ENCODE peak calls at places on chromosomes 4 and X, in six cellular contexts. C is mesendoderm, W is heart left ventricle, E is endothelial cell of umbilical vein, J is hepatocyte, M is ovary. P is an unnamed sample.
A peak's percentile ranks its signal among the peaks of the same experiment; 100 is the strongest.

GRCh38 chrX:119468186-119468929 is at the start of gene SLC25A5:
- DNase-seq in C (peak; percentile 89), W (peak; percentile 87), E (peak; percentile 86), J (peak; percentile 92), M (peak; percentile 80), P (peak; percentile 89)

GRCh38 chrX:47217121-47217851 is 1.2 kb upstream of the CDK16 start:
- DNase-seq in C (peak; percentile 73), W (no peak), E (no peak), J (peak; percentile 82), M (peak; percentile 49), P (peak; percentile 86)

GRCh38 chr4:109571494-109571893 is 11.4 kb downstream of the MCUB start:
- DNase-seq in C (no peak), W (no peak), E (no peak), J (no peak), M (no peak), P (no peak)

GRCh38 chrX:107450823-107451509 is 1.5 kb downstream of the FRMPD3 start:
- DNase-seq in C (peak; percentile 76), W (no peak), E (no peak), J (peak; percentile 40), M (peak; percentile 47), P (peak; percentile 31)

GRCh38 chrX:120736989-120737388 is 107.1 kb upstream of the C1GALT1C1 start:
- DNase-seq in C (no peak), W (no peak), E (peak; percentile 80), J (no peak), M (no peak), P (peak; percentile 58)

GRCh38 chrX:67585401-67585800 is 41.6 kb downstream of the AR start:
- DNase-seq in C (no peak), W (no peak), E (no peak), J (no peak), M (no peak), P (peak; percentile 34)

GRCh38 chr4:3034231-3034630 is 40.1 kb downstream of the HTT-AS start:
- DNase-seq in C (no peak), W (no peak), E (no peak), J (no peak), M (no peak), P (no peak)

GRCh38 chr4:1501754-1502500 is 95.7 kb upstream of the NKX1-1 start:
- DNase-seq in C (no peak), W (no peak), E (no peak), J (no peak), M (no peak), P (no peak)

GRCh38 chrX:23849241-23849640 is 58.5 kb downstream of the APOO start:
- DNase-seq in C (no peak), W (no peak), E (no peak), J (no peak), M (no peak), P (no peak)

GRCh38 chrX:83510466-83511181 is 2.5 kb downstream of the POU3F4 start:
- DNase-seq in C (peak; percentile 32), W (no peak), E (no peak), J (no peak), M (no peak), P (no peak)

GRCh38 chr4:159765402-159765801 is 662.5 kb downstream of the RAPGEF2 start:
- DNase-seq in C (no peak), W (no peak), E (no peak), J (no peak), M (no peak), P (peak; percentile 0)

GRCh38 chr4:60002603-60003325 is 1197.4 kb upstream of the ADGRL3 start:
- DNase-seq in C (no peak), W (no peak), E (no peak), J (no peak), M (no peak), P (no peak)

GRCh38 chr4:133618963-133619362 is 469.9 kb downstream of the PCDH10 start:
- DNase-seq in C (no peak), W (no peak), E (no peak), J (no peak), M (no peak), P (no peak)

GRCh38 chr4:76439491-76439890 is 4.5 kb downstream of the SHROOM3 start:
- DNase-seq in C (no peak), W (no peak), E (no peak), J (no peak), M (no peak), P (no peak)

GRCh38 chrX:131987252-131987651 is 35.9 kb upstream of the STK26 start:
- DNase-seq in C (no peak), W (no peak), E (peak; percentile 33), J (no peak), M (no peak), P (no peak)

GRCh38 chr4:158131037-158131436 is 41.8 kb downstream of the GASK1B start:
- DNase-seq in C (no peak), W (no peak), E (no peak), J (no peak), M (no peak), P (peak; percentile 76)

GRCh38 chrX:9746148-9746880 is 19.3 kb downstream of the GPR143 start:
- DNase-seq in C (peak; percentile 66), W (no peak), E (peak; percentile 92), J (no peak), M (no peak), P (peak; percentile 27)

GRCh38 chrX:68822641-68823410 is 6.0 kb upstream of the EFNB1 start:
- DNase-seq in C (peak; percentile 85), W (peak; percentile 40), E (peak; percentile 28), J (peak; percentile 73), M (no peak), P (peak; percentile 69)

GRCh38 chr4:138981930-138982390 is 33.6 kb upstream of the NOCT start:
- DNase-seq in C (peak; percentile 72), W (peak; percentile 25), E (peak; percentile 93), J (peak; percentile 63), M (no peak), P (peak; percentile 71)

GRCh38 chr4:138978028-138978585 is 37.5 kb upstream of the NOCT start:
- DNase-seq in C (peak; percentile 68), W (no peak), E (no peak), J (no peak), M (no peak), P (no peak)

GRCh38 chr4:138978600-138978999 is 37.0 kb upstream of the NOCT start:
- DNase-seq in C (peak; percentile 87), W (no peak), E (no peak), J (no peak), M (no peak), P (no peak)

GRCh38 chr4:138977525-138977924 is 38.1 kb upstream of the NOCT start:
- DNase-seq in C (peak; percentile 55), W (no peak), E (peak; percentile 23), J (no peak), M (no peak), P (no peak)

GRCh38 chr4:138979742-138980141 is 35.8 kb upstream of the NOCT start:
- DNase-seq in C (no peak), W (no peak), E (no peak), J (no peak), M (no peak), P (no peak)
- H3K4me1 ChIP-seq in C (peaks cover 7% of the 10 kb centered on the region), W (peaks cover 8% of the 10 kb centered on the region), E (peaks cover 11% of the 10 kb centered on the region), J (no peaks in the 10 kb centered on the region), M (no peaks in the 10 kb centered on the region), P (no peaks in the 10 kb centered on the region)

GRCh38 chrX:133307637-133308485 is 89.7 kb upstream of the TFDP3 start:
- DNase-seq in C (peak; percentile 89), W (peak; percentile 25), E (no peak), J (peak; percentile 8), M (no peak), P (peak; percentile 24)

GRCh38 chrX:133305348-133305747 is 87.2 kb upstream of the TFDP3 start:
- DNase-seq in C (no peak), W (no peak), E (no peak), J (no peak), M (no peak), P (no peak)

GRCh38 chrX:133302775-133303445 is 84.8 kb upstream of the TFDP3 start:
- DNase-seq in C (peak; percentile 24), W (no peak), E (no peak), J (no peak), M (no peak), P (no peak)

DNA sequence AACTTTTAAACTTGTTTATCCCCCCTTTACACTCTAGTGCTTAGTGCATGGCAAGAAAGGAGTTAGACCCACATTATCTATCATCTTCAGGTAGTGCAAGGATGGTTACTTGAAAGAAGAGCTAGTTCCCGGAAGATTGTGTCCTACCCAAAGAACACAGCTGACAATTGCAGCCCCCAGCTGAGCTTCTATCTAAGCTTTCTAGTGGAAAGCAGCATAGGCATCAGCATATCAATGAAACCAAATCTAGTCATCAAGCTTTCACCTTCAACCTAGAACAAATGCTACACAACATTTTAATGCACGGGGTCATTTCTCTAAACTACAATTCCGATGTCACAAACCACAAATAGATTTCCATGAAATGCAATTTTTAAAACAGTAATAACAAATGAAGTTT is 88.9 kb upstream of the TFDP3 start:
- DNase-seq in C (peak; percentile 40), W (no peak), E (no peak), J (no peak), M (no peak), P (no peak)
- H3K4me1 ChIP-seq in C (no peaks in the 10 kb centered on the region), W (no peaks in the 10 kb centered on the region), E (no peaks in the 10 kb centered on the region), J (no peaks in the 10 kb centered on the region), M (no peaks in the 10 kb centered on the region), P (peaks cover 13% of the 10 kb centered on the region)

GRCh38 chr4:37666625-37667071 is 19.5 kb downstream of the RELL1 start:
- DNase-seq in C (peak; percentile 79), W (peak; percentile 43), E (peak; percentile 96), J (peak; percentile 84), M (no peak), P (peak; percentile 95)

GRCh38 chr4:37665347-37666009 is 20.7 kb downstream of the RELL1 start:
- DNase-seq in C (no peak), W (peak; percentile 39), E (peak; percentile 91), J (no peak), M (no peak), P (no peak)

GRCh38 chr4:37664696-37665095 is 21.5 kb downstream of the RELL1 start:
- DNase-seq in C (peak; percentile 82), W (no peak), E (no peak), J (no peak), M (no peak), P (no peak)

GRCh38 chr4:37670249-37670648 is 15.9 kb downstream of the RELL1 start:
- DNase-seq in C (no peak), W (no peak), E (no peak), J (no peak), M (no peak), P (no peak)

GRCh38 chr4:37667197-37668100 is 18.7 kb downstream of the RELL1 start:
- DNase-seq in C (no peak), W (no peak), E (peak; percentile 70), J (no peak), M (no peak), P (peak; percentile 9)
- H3K4me1 ChIP-seq in C (peaks cover 22% of the 10 kb centered on the region), W (peaks cover 57% of the 10 kb centered on the region), E (peaks cover 59% of the 10 kb centered on the region), J (peaks cover 40% of the 10 kb centered on the region), M (peaks cover 10% of the 10 kb centered on the region), P (peaks cover 18% of the 10 kb centered on the region)

GRCh38 chr4:8235686-8236085 is 33.9 kb upstream of the HTRA3 start:
- DNase-seq in C (no peak), W (no peak), E (no peak), J (no peak), M (no peak), P (no peak)

GRCh38 chr4:8236141-8236919 is 33.2 kb upstream of the HTRA3 start:
- DNase-seq in C (no peak), W (no peak), E (no peak), J (no peak), M (no peak), P (no peak)

GRCh38 chr4:8233672-8234484 is 34.8 kb downstream of the SH3TC1 start:
- DNase-seq in C (no peak), W (no peak), E (no peak), J (no peak), M (no peak), P (no peak)

GRCh38 chr4:8236920-8237195 is 32.7 kb upstream of the HTRA3 start:
- DNase-seq in C (no peak), W (no peak), E (no peak), J (no peak), M (no peak), P (no peak)

GRCh38 chr4:8235224-8235623 is 34.3 kb upstream of the HTRA3 start:
- DNase-seq in C (no peak), W (no peak), E (no peak), J (no peak), M (no peak), P (no peak)
- H3K4me1 ChIP-seq in C (no peaks in the 10 kb centered on the region), W (no peaks in the 10 kb centered on the region), E (no peaks in the 10 kb centered on the region), J (peaks cover 12% of the 10 kb centered on the region), M (no peaks in the 10 kb centered on the region), P (no peaks in the 10 kb centered on the region)

P was measured in GM23248.